ENCODE peak calls at places on chromosomes 13 and 19, in four cellular contexts. L is cardiac fibroblast, C is cardiac muscle cell, R is heart right ventricle. G is an unnamed sample.

GRCh38 chr19:18223860-18224524 is 2.2 kb downstream of the PDE4C start:
- DNase-seq in L (peak), C (peak), R (peak), G (no peak)

GRCh38 chr19:42468273-42468796 is 25.6 kb upstream of the CXCL17 start:
- DNase-seq in L (peak), C (peak), R (no peak), G (peak)

GRCh38 chr19:6221878-6222746 is 57.7 kb downstream of the MLLT1 start:
- DNase-seq in L (no peak), C (no peak), R (no peak), G (no peak)

GRCh38 chr13:30792257-30793000 is 57.1 kb downstream of the ALOX5AP start:
- DNase-seq in L (peak), C (peak), R (peak), G (peak)

GRCh38 chr13:43360196-43360595 is 336.8 kb downstream of the DNAJC15 start:
- DNase-seq in L (peak), C (peak), R (no peak), G (no peak)

GRCh38 chr13:76210262-76210661 is 574.1 kb downstream of the LMO7 start:
- DNase-seq in L (peak), C (peak), R (peak), G (no peak)

GRCh38 chr19:17052439-17052838 is 22.8 kb downstream of the HAUS8 start:
- DNase-seq in L (peak), C (peak), R (no peak), G (no peak)

GRCh38 chr13:72990883-72991282 is 67.9 kb upstream of the KLF5 start:
- DNase-seq in L (peak), C (no peak), R (no peak), G (no peak)

GRCh38 chr13:45219123-45219891 is 18.5 kb upstream of the KCTD4 start:
- DNase-seq in L (no peak), C (no peak), R (no peak), G (no peak)

GRCh38 chr19:558770-559439 is 13.5 kb upstream of the BSG start:
- DNase-seq in L (peak), C (peak), R (peak), G (no peak)

GRCh38 chr13:79541426-79542049 is 60.6 kb downstream of the NDFIP2 start:
- DNase-seq in L (peak), C (peak), R (no peak), G (no peak)

GRCh38 chr13:36344173-36344572 is 2.0 kb downstream of the SPART start:
- DNase-seq in L (peak), C (peak), R (no peak), G (peak)

GRCh38 chr13:77810430-77810829 is 108.2 kb downstream of the EDNRB start:
- DNase-seq in L (peak), C (peak), R (no peak), G (peak)

GRCh38 chr13:26601669-26602068 is 44.2 kb downstream of the WASF3 start:
- DNase-seq in L (peak), C (peak), R (no peak), G (no peak)

GRCh38 chr13:41456768-41457588 is at the start of gene RGCC:
- DNase-seq in L (peak), C (peak), R (peak), G (peak)

GRCh38 chr13:39815345-39816111 is 160.1 kb downstream of the COG6 start:
- DNase-seq in L (peak), C (peak), R (no peak), G (no peak)

GRCh38 chr13:108618233-108618632 is 11.2 kb upstream of the MYO16 start:
- DNase-seq in L (no peak), C (no peak), R (no peak), G (no peak)

GRCh38 chr13:20395061-20395916 is 130.4 kb downstream of the CRYL1 start:
- DNase-seq in L (no peak), C (no peak), R (no peak), G (no peak)

DNA sequence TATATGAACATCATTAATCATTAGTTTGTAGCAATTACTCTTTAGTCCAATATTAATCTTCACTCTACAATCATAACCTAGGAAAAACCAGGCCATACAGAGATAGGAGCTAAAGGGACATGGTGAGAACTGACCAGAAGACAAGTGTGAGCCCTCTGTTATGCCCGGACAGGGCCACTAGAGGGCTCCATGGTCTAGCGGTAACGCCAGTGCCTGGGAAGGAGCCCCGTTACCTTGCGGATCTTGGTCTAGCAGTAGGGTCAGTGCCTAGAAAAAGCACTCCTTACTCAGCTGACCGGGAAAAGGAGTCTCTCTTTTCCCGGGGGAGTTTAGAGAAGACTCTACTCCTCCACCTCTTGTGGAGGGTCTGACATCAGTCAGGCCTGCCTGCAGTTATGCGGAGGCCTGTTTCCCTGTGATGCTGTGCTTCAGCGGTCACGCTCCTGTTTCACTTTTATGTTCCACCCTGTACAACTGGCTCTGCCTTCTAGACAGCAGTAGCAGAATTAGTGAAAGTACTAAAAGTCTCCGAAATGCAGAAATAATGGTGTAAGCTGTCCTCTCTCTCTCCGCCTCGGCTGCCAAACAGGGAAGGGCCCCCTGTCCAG is 13.8 kb downstream of the OR7D4 start:
- DNase-seq in L (peak), C (peak), R (peak), G (peak)
- H3K4me3 ChIP-seq in L (peak), C (no peak), R (no peak), G (peak)

DNA sequence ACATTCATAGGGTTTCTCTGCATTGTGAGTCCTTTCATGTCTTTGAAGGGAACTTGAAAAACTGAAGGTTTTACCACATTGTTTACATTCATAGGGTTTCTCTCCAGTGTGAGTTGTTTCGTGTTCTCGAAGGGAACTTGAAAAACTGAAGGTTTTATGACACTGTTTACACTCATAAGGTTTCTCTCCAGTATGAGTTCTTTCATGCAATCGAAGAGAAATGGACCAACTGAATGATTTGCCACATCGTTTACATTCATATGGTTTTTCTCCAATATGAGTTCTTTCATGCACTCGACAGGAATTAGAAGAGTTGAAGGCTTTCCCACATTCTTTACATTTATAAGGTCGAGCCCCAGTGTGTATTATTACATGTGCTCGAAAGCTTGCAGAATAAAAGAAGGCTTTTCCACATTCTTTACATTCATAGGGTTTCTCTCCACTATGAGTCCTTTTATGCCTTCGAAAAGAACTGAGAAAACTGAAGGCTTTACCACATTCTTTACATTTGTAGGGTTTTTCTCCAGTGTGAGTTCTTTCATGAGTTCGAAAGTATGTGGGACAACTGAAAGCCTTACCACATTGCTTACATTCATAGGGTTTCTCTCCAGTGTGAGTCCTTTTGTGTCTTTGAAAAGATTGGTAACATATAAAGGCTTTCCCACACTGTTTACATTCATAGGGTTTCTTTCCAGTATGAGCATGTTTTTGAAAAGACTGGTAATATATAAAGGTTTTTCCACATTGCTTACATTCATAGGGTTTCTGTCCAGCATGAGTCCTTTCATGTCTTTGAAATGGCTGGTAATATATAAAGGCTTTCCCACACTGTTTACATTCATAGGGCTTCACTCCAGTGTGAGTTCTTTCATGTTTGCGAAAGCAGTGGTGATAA is 20.7 kb downstream of the ZNF14 start:
- DNase-seq in L (no peak), C (no peak), R (no peak), G (no peak)
- H3K4me3 ChIP-seq in L (no peak), C (no peak), R (no peak), G (no peak)

GRCh38 chr13:114213980-114214379 is 20.7 kb upstream of the CDC16 start:
- DNase-seq in L (no peak), C (no peak), R (no peak), G (no peak)

GRCh38 chr13:114211446-114211845 is 23.3 kb upstream of the CDC16 start:
- DNase-seq in L (no peak), C (no peak), R (no peak), G (no peak)

GRCh38 chr13:114208134-114208533 is 26.6 kb upstream of the CDC16 start:
- DNase-seq in L (no peak), C (no peak), R (no peak), G (no peak)

DNA sequence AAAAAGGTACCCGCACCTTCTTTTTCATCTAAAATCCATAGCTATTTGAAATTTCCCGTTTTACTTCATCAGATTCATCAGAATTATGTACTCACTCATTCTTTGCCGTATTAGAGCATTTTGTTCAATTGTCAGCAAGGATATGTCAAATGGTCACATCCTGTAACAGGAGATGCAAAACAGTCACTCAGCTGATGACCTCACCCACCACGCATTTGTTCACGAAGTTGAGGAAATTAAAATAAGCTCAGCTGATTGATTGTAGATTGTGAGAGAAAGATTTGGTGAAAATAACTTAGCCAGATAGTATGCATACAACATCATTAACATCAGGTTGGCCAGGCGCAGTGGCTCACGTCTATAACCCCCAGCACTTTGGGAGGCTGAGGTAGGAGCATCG is 22.6 kb upstream of the CDC16 start:
- DNase-seq in L (no peak), C (no peak), R (no peak), G (peak)
- H3K4me3 ChIP-seq in L (no peak), C (no peak), R (no peak), G (no peak)

GRCh38 chr13:90121784-90122183 is 1225.7 kb upstream of the MIR17HG start:
- DNase-seq in L (no peak), C (no peak), R (no peak), G (no peak)
- H3K4me3 ChIP-seq in L (no peak), C (no peak), R (no peak), G (no peak)

GRCh38 chr19:29724741-29725140 is 9.7 kb upstream of the C19orf12 start:
- DNase-seq in L (no peak), C (no peak), R (no peak), G (no peak)
- H3K4me3 ChIP-seq in L (no peak), C (no peak), R (peak), G (peak)

DNA sequence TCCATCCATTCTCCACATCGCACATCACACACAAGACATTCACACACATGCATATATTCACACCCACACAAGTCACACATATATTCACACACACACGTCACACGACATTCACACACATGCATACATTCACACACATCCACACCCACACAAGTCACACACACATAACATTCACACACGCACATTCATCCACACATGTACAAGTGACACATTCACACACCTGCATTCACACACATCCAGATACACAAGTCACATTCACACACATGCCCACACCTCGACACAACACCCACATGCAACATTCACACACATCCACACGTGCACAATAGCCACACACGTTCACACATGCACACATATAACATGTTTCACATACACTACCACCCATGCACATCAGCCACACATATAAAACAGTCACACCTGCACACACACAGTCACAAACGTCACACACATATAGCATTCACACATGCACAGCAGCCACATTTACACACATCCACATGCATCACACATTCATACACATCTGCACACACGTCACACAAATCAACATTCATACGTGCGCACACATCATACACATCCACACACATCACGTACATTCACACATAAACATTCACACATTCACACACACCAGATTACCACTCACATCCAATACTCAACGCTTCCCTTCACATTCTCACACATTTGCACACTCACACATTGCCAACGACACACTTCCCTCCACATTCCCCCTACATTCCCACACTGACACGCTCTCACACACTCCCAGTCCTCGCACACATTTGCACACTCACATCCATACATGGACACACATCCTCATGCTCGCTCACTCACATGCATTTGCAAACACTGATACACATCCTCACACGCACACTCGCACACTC is 41.0 kb downstream of the ANKRD10 start:
- DNase-seq in L (no peak), C (no peak), R (no peak), G (no peak)
- H3K4me3 ChIP-seq in L (peak), C (peak), R (peak), G (peak)

GRCh38 chr19:3027981-3028304 is 1.1 kb downstream of the TLE2 start:
- DNase-seq in L (no peak), C (no peak), R (no peak), G (no peak)
- H3K4me3 ChIP-seq in L (no peak), C (peak), R (peak), G (no peak)

GRCh38 chr13:29581666-29582065 is 13.8 kb downstream of the SLC7A1 start:
- DNase-seq in L (no peak), C (no peak), R (no peak), G (no peak)
- H3K4me3 ChIP-seq in L (no peak), C (no peak), R (no peak), G (no peak)

DNA sequence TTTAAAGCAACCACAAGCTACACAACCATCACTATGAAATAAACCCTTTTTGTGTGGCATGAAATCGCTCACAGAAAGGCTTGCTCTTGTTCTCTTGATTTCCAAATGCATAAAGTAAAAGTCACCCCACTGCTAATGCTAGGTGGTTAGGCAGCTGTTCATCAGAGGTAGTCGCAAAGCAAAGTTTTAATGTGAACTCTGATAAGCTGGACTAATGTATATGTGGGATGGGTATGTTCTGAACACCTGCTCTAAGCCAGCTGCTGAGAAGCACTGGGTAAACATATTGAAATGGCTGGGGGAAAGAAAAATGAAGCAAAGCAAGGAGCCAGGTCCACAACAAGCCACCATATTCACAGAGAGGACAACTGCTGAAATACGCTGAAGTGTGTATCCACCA is 142.3 kb downstream of the KLF12 start:
- DNase-seq in L (no peak), C (no peak), R (no peak), G (no peak)
- H3K4me3 ChIP-seq in L (no peak), C (no peak), R (no peak), G (no peak)

G was measured in skeletal muscle cell.